ENCODE peak calls at places on chromosome 14, in five cellular contexts. P, N, M, Z and T are unnamed samples.

GRCh38 chr14:99182548-99183115 is 89.4 kb downstream of the BCL11B start:
- DNase-seq in P (no peak), N (no peak), M (no peak), Z (no peak), T (no peak)

GRCh38 chr14:105177082-105177481 is 4.0 kb downstream of the NUDT14 start:
- DNase-seq in P (no peak), N (no peak), M (no peak), Z (no peak), T (no peak)

GRCh38 chr14:29895591-29896043 is 32.0 kb downstream of the PRKD1 start:
- DNase-seq in P (no peak), N (no peak), M (no peak), Z (no peak), T (no peak)

GRCh38 chr14:54487771-54488170 is 1.0 kb downstream of the GMFB start:
- DNase-seq in P (no peak), N (no peak), M (no peak), Z (peak), T (no peak)

GRCh38 chr14:68951051-68951797 is 27.9 kb downstream of the ACTN1 start:
- DNase-seq in P (no peak), N (no peak), M (no peak), Z (peak), T (no peak)

GRCh38 chr14:100065161-100065871 is at the start of gene EVL:
- DNase-seq in P (no peak), N (peak), M (no peak), Z (no peak), T (no peak)

GRCh38 chr14:101500681-101501080 is 60.6 kb upstream of the DIO3 start:
- DNase-seq in P (no peak), N (no peak), M (no peak), Z (no peak), T (no peak)

GRCh38 chr14:41476526-41476925 is 130.2 kb upstream of the LRFN5 start:
- DNase-seq in P (no peak), N (no peak), M (no peak), Z (peak), T (no peak)

GRCh38 chr14:52553002-52553670 is 500 bp downstream of the GPR137C start:
- DNase-seq in P (no peak), N (peak), M (peak), Z (peak), T (peak)

GRCh38 chr14:65879218-65880009 is 466.9 kb downstream of the FUT8 start:
- DNase-seq in P (no peak), N (no peak), M (no peak), Z (peak), T (no peak)

GRCh38 chr14:68705741-68706283 is 87.1 kb downstream of the ZFP36L1 start:
- DNase-seq in P (no peak), N (no peak), M (no peak), Z (no peak), T (no peak)

GRCh38 chr14:64704743-64705405 is 650 bp downstream of the PLEKHG3 start:
- DNase-seq in P (no peak), N (no peak), M (peak), Z (no peak), T (no peak)

GRCh38 chr14:36818794-36819384 is 157.2 kb downstream of the PAX9 start:
- DNase-seq in P (no peak), N (no peak), M (no peak), Z (no peak), T (no peak)

GRCh38 chr14:102145395-102145794 is 5.7 kb downstream of the WDR20 start:
- DNase-seq in P (no peak), N (no peak), M (no peak), Z (no peak), T (no peak)

GRCh38 chr14:104135904-104136471 is 2.4 kb upstream of the KIF26A start:
- DNase-seq in P (no peak), N (no peak), M (no peak), Z (no peak), T (no peak)

GRCh38 chr14:53450871-53451270 is 297.7 kb upstream of the DDHD1 start:
- DNase-seq in P (no peak), N (no peak), M (no peak), Z (peak), T (no peak)

GRCh38 chr14:58747181-58747580 is 109.4 kb downstream of the DACT1 start:
- DNase-seq in P (no peak), N (no peak), M (no peak), Z (peak), T (no peak)

GRCh38 chr14:36619131-36619530 is 36.7 kb upstream of the NKX2-8 start:
- DNase-seq in P (no peak), N (no peak), M (no peak), Z (no peak), T (no peak)

GRCh38 chr14:26867171-26867757 is 269.4 kb upstream of the NOVA1 start:
- DNase-seq in P (no peak), N (no peak), M (no peak), Z (peak), T (no peak)

GRCh38 chr14:94641632-94641955 is 29.4 kb downstream of the SERPINA3 start:
- DNase-seq in P (no peak), N (no peak), M (no peak), Z (no peak), T (no peak)

GRCh38 chr14:77023001-77023996 is 5.2 kb downstream of the IRF2BPL start:
- DNase-seq in P (no peak), N (peak), M (no peak), Z (no peak), T (no peak)

GRCh38 chr14:101926085-101926484 is 38.3 kb upstream of the DYNC1H1 start:
- DNase-seq in P (peak), N (no peak), M (no peak), Z (no peak), T (no peak)

GRCh38 chr14:50335989-50336391 is 23.9 kb downstream of the DMAC2L start:
- DNase-seq in P (peak), N (no peak), M (peak), Z (peak), T (peak)

GRCh38 chr14:103104654-103105511 is 10.4 kb downstream of the EXOC3L4 start:
- DNase-seq in P (no peak), N (peak), M (peak), Z (peak), T (peak)

GRCh38 chr14:51053157-51053556 is 41.7 kb downstream of the TRIM9 start:
- DNase-seq in P (no peak), N (no peak), M (no peak), Z (peak), T (no peak)

GRCh38 chr14:52706724-52707706 is at the start of gene PSMC6:
- DNase-seq in P (peak), N (peak), M (peak), Z (peak), T (peak)

GRCh38 chr14:29354446-29354845 is 573.2 kb downstream of the PRKD1 start:
- DNase-seq in P (no peak), N (no peak), M (no peak), Z (peak), T (no peak)